ENCODE peak calls at places on chromosomes 2 and 18, in six cellular contexts. U, L, S, M, H and J are unnamed samples.

GRCh38 chr2:191198271-191198670 is 46.9 kb upstream of the MYO1B start:
- DNase-seq in U (no peak), L (no peak), S (no peak), M (no peak), H (no peak), J (no peak)

GRCh38 chr2:47127862-47128543 is 27.1 kb downstream of the STPG4 start:
- DNase-seq in U (no peak), L (peak), S (no peak), M (peak), H (no peak), J (no peak)

GRCh38 chr2:201447116-201447515 is 4.1 kb downstream of the TRAK2 start:
- DNase-seq in U (no peak), L (no peak), S (no peak), M (no peak), H (no peak), J (no peak)

GRCh38 chr2:219638217-219638947 is 11.0 kb downstream of the SLC4A3 start:
- DNase-seq in U (no peak), L (no peak), S (no peak), M (no peak), H (no peak), J (no peak)

GRCh38 chr2:73987109-73987947 is 2.6 kb downstream of the TET3 start:
- DNase-seq in U (no peak), L (peak), S (no peak), M (peak), H (no peak), J (peak)

GRCh38 chr18:12409466-12409865 is 1.7 kb downstream of the PRELID3A start:
- DNase-seq in U (no peak), L (peak), S (no peak), M (no peak), H (no peak), J (no peak)

GRCh38 chr2:20594957-20595356 is 55.9 kb downstream of the HS1BP3 start:
- DNase-seq in U (no peak), L (no peak), S (no peak), M (no peak), H (no peak), J (peak)

GRCh38 chr2:20455076-20455587 is 8.3 kb downstream of the RHOB start:
- DNase-seq in U (no peak), L (no peak), S (no peak), M (no peak), H (no peak), J (no peak)

GRCh38 chr2:49261791-49262190 is 107.5 kb upstream of the FSHR start:
- DNase-seq in U (no peak), L (peak), S (no peak), M (no peak), H (no peak), J (no peak)

GRCh38 chr18:12312936-12313335 is 4.9 kb downstream of the TUBB6 start:
- DNase-seq in U (no peak), L (no peak), S (no peak), M (no peak), H (no peak), J (no peak)

GRCh38 chr2:102142829-102143449 is 393 bp downstream of the IL1R1 start:
- DNase-seq in U (no peak), L (no peak), S (no peak), M (peak), H (no peak), J (peak)

GRCh38 chr2:69275490-69275889 is 111.5 kb downstream of the GFPT1 start:
- DNase-seq in U (no peak), L (no peak), S (no peak), M (no peak), H (no peak), J (no peak)

GRCh38 chr18:55401638-55402191 is 186.3 kb downstream of the TCF4 start:
- DNase-seq in U (peak), L (no peak), S (no peak), M (no peak), H (no peak), J (no peak)

GRCh38 chr2:174682578-174683391 is 81.5 kb downstream of the CHRNA1 start:
- DNase-seq in U (peak), L (peak), S (no peak), M (no peak), H (peak), J (peak)

GRCh38 chr2:73131807-73132206 is 19.1 kb upstream of the RAB11FIP5 start:
- DNase-seq in U (peak), L (no peak), S (no peak), M (no peak), H (no peak), J (no peak)

GRCh38 chr18:25456284-25456683 is 104.3 kb upstream of the ZNF521 start:
- DNase-seq in U (no peak), L (no peak), S (no peak), M (no peak), H (no peak), J (no peak)

GRCh38 chr2:43676322-43677050 is at the start of gene C1GALT1C1L:
- DNase-seq in U (peak), L (peak), S (peak), M (peak), H (peak), J (peak)